ENCODE peak calls at places on chromosomes 1 and 21, in six cellular contexts. G is H9, F is mesenchymal stem cell, T is IMR-90, J is H1, U is trophoblast cell. O is an unnamed sample.

GRCh38 chr1:65470766-65471165 is 50.3 kb downstream of the LEPR start:
- DNase-seq in G (no peak), F (no peak), T (no peak), J (no peak), U (no peak), O (no peak)

GRCh38 chr1:161117681-161118581 is at the start of the genes NIT1 and PFDN2:
- DNase-seq in G (peak), F (peak), T (peak), J (peak), U (peak), O (peak)

GRCh38 chr1:222817529-222817928 is 2.7 kb downstream of the DISP1 start:
- DNase-seq in G (no peak), F (peak), T (peak), J (no peak), U (peak), O (no peak)

GRCh38 chr1:113146242-113147072 is 73.5 kb downstream of the LRIG2 start:
- DNase-seq in G (no peak), F (peak), T (peak), J (no peak), U (peak), O (no peak)

GRCh38 chr1:224266105-224266935 is 63.7 kb downstream of the NVL start:
- DNase-seq in G (no peak), F (peak), T (no peak), J (no peak), U (peak), O (no peak)

GRCh38 chr21:35075546-35075945 is 26.4 kb upstream of the RUNX1 start:
- DNase-seq in G (no peak), F (peak), T (peak), J (no peak), U (no peak), O (no peak)

GRCh38 chr1:2857521-2857920 is 56.0 kb upstream of the TTC34 start:
- DNase-seq in G (no peak), F (no peak), T (no peak), J (no peak), U (no peak), O (no peak)

GRCh38 chr1:25011966-25012625 is 82.0 kb upstream of the RUNX3 start:
- DNase-seq in G (no peak), F (no peak), T (no peak), J (no peak), U (no peak), O (no peak)

GRCh38 chr1:15345711-15346355 is 63.9 kb upstream of the EFHD2 start:
- DNase-seq in G (no peak), F (no peak), T (no peak), J (no peak), U (peak), O (no peak)

GRCh38 chr1:44031051-44031899 is at the start of gene SLC6A9:
- DNase-seq in G (peak), F (peak), T (peak), J (peak), U (peak), O (peak)

DNA sequence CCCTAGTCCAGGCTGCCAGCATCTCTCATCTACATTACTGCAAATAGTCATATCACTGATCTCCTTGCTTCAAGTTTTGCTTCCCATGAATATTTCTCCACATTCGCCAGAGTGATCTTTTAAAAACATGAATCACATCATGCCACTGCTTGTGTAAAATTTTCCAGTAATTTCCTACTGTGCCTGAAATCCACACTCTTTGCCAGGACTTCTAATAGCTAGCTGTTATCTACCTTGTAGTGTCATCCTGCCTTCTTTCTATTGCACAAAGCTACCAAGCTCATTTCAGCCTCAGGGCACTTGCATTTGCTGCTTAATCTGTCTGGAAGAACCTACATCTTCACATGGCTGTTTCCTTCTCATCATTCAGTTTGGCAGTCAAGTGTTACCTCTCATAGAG is 33.9 kb upstream of the ZNF362 start:
- DNase-seq in G (no peak), F (no peak), T (no peak), J (no peak), U (peak), O (no peak)
- H3K14ac ChIP-seq in G (no peak), F (no peak), T (no peak), J (no peak), U (no peak), O (no peak)

GRCh38 chr1:154896811-154897286 is 26.8 kb upstream of the KCNN3 start:
- DNase-seq in G (no peak), F (no peak), T (no peak), J (no peak), U (no peak), O (no peak)
- H3K14ac ChIP-seq in G (no peak), F (no peak), T (no peak), J (no peak), U (no peak), O (no peak)

GRCh38 chr1:88787023-88787903 is 103.2 kb downstream of the PKN2 start:
- DNase-seq in G (no peak), F (no peak), T (no peak), J (no peak), U (no peak), O (no peak)

DNA sequence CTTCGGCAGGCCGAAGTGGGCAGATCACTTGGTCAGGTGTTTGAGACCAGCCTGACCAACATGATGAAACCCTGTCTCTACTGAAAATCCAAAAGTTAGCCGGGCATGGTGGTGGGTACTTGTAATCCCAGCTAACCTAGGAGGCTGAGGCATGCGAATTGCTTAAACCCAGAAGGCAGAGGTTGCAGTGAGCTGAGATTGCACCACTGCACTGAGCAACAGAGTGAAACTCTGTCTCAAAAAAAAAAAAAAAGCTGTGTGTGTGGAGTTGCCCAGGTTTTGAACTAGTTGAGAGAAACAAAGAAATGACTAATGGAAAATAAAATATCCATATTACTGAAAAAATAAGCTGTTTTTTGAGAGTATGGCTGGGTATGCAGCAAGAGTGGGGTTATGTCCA is 100.2 kb downstream of the GTF2B start:
- DNase-seq in G (no peak), F (peak), T (peak), J (no peak), U (no peak), O (no peak)
- H3K14ac ChIP-seq in G (no peak), F (no peak), T (no peak), J (no peak), U (no peak), O (no peak)

GRCh38 chr1:33820804-33821203 is 43.1 kb upstream of the HMGB4 start:
- DNase-seq in G (no peak), F (no peak), T (no peak), J (no peak), U (no peak), O (no peak)
- H3K14ac ChIP-seq in G (no peak), F (no peak), T (no peak), J (no peak), U (no peak), O (no peak)

DNA sequence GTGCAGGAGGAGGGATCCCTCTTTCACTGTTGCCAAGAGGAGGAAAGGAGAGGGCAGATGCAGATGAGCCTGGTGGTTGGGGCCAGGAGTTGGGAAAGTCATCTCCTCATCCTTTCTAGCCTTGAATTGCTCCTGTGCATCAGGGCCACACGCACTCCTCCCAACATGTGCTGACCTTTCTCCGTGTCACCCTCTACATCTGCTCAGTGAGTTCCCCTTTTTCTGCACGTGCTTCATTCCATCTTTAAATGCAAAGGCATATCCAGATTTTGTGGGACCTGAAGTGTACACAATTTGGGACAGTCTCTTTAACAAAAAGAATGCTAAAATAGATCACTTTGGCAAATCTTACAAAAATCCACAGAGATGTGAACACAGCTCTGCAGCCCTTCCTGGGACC is 32.5 kb downstream of the ZBTB18 start:
- DNase-seq in G (no peak), F (no peak), T (no peak), J (no peak), U (no peak), O (no peak)
- H3K14ac ChIP-seq in G (no peak), F (no peak), T (no peak), J (no peak), U (no peak), O (peak)

GRCh38 chr1:185734929-185735666 is 907 bp downstream of the HMCN1 start:
- DNase-seq in G (no peak), F (peak), T (peak), J (no peak), U (peak), O (no peak)

GRCh38 chr1:185733818-185734709 is at the start of gene HMCN1:
- DNase-seq in G (peak), F (peak), T (peak), J (peak), U (peak), O (peak)

GRCh38 chr1:185735667-185736105 is 1.5 kb downstream of the HMCN1 start:
- DNase-seq in G (no peak), F (peak), T (peak), J (no peak), U (no peak), O (no peak)

GRCh38 chr1:185731446-185731845 is 2.7 kb upstream of the HMCN1 start:
- DNase-seq in G (no peak), F (no peak), T (no peak), J (no peak), U (no peak), O (no peak)

GRCh38 chr1:185732941-185733340 is 1.2 kb upstream of the HMCN1 start:
- DNase-seq in G (no peak), F (peak), T (no peak), J (no peak), U (no peak), O (no peak)
- H3K14ac ChIP-seq in G (no peak), F (no peak), T (no peak), J (no peak), U (no peak), O (no peak)

GRCh38 chr1:152515454-152515823 is 1.2 kb downstream of the CRCT1 start:
- DNase-seq in G (no peak), F (no peak), T (peak), J (no peak), U (no peak), O (no peak)
- H3K14ac ChIP-seq in G (no peak), F (no peak), T (no peak), J (no peak), U (no peak), O (no peak)

DNA sequence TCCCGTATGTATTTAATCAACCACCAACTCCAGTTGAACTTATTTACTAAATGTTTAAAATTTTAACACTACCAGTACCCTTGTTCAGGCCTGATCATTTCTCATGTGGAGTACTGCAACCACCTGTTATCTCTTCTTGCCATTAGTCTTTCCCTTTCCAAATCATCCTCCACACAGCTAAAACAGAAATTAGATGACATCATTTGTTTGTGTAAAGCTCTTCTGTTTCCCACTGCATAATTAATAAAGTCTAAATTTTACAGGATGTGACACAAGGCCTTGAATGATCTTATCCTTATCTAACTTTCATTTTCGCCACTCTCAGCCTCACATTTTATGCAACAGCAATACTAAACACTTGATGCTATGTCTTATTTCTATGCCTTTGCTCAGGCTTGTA is 24.4 kb downstream of the GDAP2 start:
- DNase-seq in G (no peak), F (no peak), T (no peak), J (no peak), U (no peak), O (no peak)
- H3K14ac ChIP-seq in G (no peak), F (no peak), T (no peak), J (no peak), U (no peak), O (no peak)

O was measured in neuronal stem cell.